ENCODE peak calls at places on chromosomes 16 and 17, in ten cellular contexts. One of them, this sample, is unnamed.
A peak's percentile ranks its signal among the peaks of the same experiment; 100 is the strongest.

GRCh38 chr16:29825145-29826044 is 5.1 kb downstream of the MVP start:
- DNase-seq in keratinocyte: no peak
- DNase-seq in tibial nerve: no peak
- DNase-seq in fibroblast of pulmonary artery: peak; percentile 73
- DNase-seq in foreskin fibroblast: peak; percentile 94
- DNase-seq in stomach: no peak
- DNase-seq in A549: peak; percentile 78
- DNase-seq in kidney epithelial cell: no peak
- DNase-seq in cardiac muscle cell: peak; percentile 79
- DNase-seq in AG09309: no peak
- DNase-seq in this sample: peak; percentile 77

GRCh38 chr17:77827461-77827968 is 131.0 kb upstream of the TNRC6C start:
- DNase-seq in stomach: no peak
- DNase-seq in tibial nerve: no peak
- DNase-seq in cardiac muscle cell: no peak
- DNase-seq in keratinocyte: no peak
- DNase-seq in foreskin fibroblast: no peak
- DNase-seq in AG09309: no peak
- DNase-seq in fibroblast of pulmonary artery: no peak
- DNase-seq in A549: no peak
- DNase-seq in kidney epithelial cell: no peak
- DNase-seq in this sample: no peak

GRCh38 chr16:28140788-28141618 is 70.8 kb downstream of the XPO6 start:
- DNase-seq in fibroblast of pulmonary artery: peak; percentile 47
- DNase-seq in cardiac muscle cell: no peak
- DNase-seq in kidney epithelial cell: no peak
- DNase-seq in keratinocyte: no peak
- DNase-seq in stomach: peak; percentile 31
- DNase-seq in A549: no peak
- DNase-seq in foreskin fibroblast: no peak
- DNase-seq in AG09309: no peak
- DNase-seq in tibial nerve: no peak
- DNase-seq in this sample: peak; percentile 18

GRCh38 chr17:44389723-44390202 is 314 bp upstream of the ITGA2B start:
- DNase-seq in stomach: no peak
- DNase-seq in fibroblast of pulmonary artery: no peak
- DNase-seq in A549: no peak
- DNase-seq in cardiac muscle cell: no peak
- DNase-seq in keratinocyte: no peak
- DNase-seq in kidney epithelial cell: no peak
- DNase-seq in foreskin fibroblast: no peak
- DNase-seq in AG09309: no peak
- DNase-seq in tibial nerve: no peak
- DNase-seq in this sample: no peak

GRCh38 chr17:21196126-21196525 is 17.8 kb downstream of the TMEM11 start:
- DNase-seq in tibial nerve: no peak
- DNase-seq in keratinocyte: no peak
- DNase-seq in kidney epithelial cell: no peak
- DNase-seq in AG09309: no peak
- DNase-seq in A549: no peak
- DNase-seq in fibroblast of pulmonary artery: no peak
- DNase-seq in stomach: no peak
- DNase-seq in foreskin fibroblast: no peak
- DNase-seq in cardiac muscle cell: no peak
- DNase-seq in this sample: no peak

GRCh38 chr17:8649157-8650118 is 18.9 kb upstream of the MYH10 start:
- DNase-seq in stomach: no peak
- DNase-seq in tibial nerve: no peak
- DNase-seq in kidney epithelial cell: no peak
- DNase-seq in foreskin fibroblast: peak; percentile 79
- DNase-seq in cardiac muscle cell: peak; percentile 98
- DNase-seq in keratinocyte: no peak
- DNase-seq in AG09309: peak; percentile 96
- DNase-seq in fibroblast of pulmonary artery: peak; percentile 97
- DNase-seq in A549: no peak
- DNase-seq in this sample: peak; percentile 84

GRCh38 chr17:56112086-56112485 is 41.2 kb upstream of the ANKFN1 start:
- DNase-seq in AG09309: peak; percentile 28
- DNase-seq in fibroblast of pulmonary artery: peak; percentile 1
- DNase-seq in foreskin fibroblast: peak; percentile 56
- DNase-seq in stomach: no peak
- DNase-seq in kidney epithelial cell: no peak
- DNase-seq in keratinocyte: no peak
- DNase-seq in cardiac muscle cell: no peak
- DNase-seq in A549: no peak
- DNase-seq in tibial nerve: no peak
- DNase-seq in this sample: peak; percentile 0

GRCh38 chr17:55334285-55334684 is 69.5 kb downstream of the HLF start:
- DNase-seq in AG09309: no peak
- DNase-seq in foreskin fibroblast: peak; percentile 80
- DNase-seq in cardiac muscle cell: peak; percentile 47
- DNase-seq in kidney epithelial cell: no peak
- DNase-seq in A549: no peak
- DNase-seq in fibroblast of pulmonary artery: peak; percentile 38
- DNase-seq in stomach: no peak
- DNase-seq in keratinocyte: no peak
- DNase-seq in tibial nerve: no peak
- DNase-seq in this sample: no peak

GRCh38 chr17:47305302-47305923 is 18.3 kb upstream of the EFCAB13 start:
- DNase-seq in foreskin fibroblast: peak; percentile 85
- DNase-seq in stomach: no peak
- DNase-seq in A549: peak; percentile 35
- DNase-seq in fibroblast of pulmonary artery: peak; percentile 96
- DNase-seq in tibial nerve: no peak
- DNase-seq in cardiac muscle cell: peak; percentile 95
- DNase-seq in AG09309: peak; percentile 84
- DNase-seq in kidney epithelial cell: peak; percentile 90
- DNase-seq in keratinocyte: peak; percentile 63
- DNase-seq in this sample: peak; percentile 86

GRCh38 chr16:69444873-69445517 is 20.6 kb downstream of the CYB5B start:
- DNase-seq in cardiac muscle cell: peak; percentile 58
- DNase-seq in stomach: no peak
- DNase-seq in foreskin fibroblast: no peak
- DNase-seq in A549: no peak
- DNase-seq in tibial nerve: no peak
- DNase-seq in kidney epithelial cell: no peak
- DNase-seq in AG09309: no peak
- DNase-seq in fibroblast of pulmonary artery: peak; percentile 54
- DNase-seq in keratinocyte: no peak
- DNase-seq in this sample: peak; percentile 71

GRCh38 chr17:42744283-42744805 is 496 bp downstream of the EZH1 start:
- DNase-seq in A549: peak; percentile 80
- DNase-seq in kidney epithelial cell: peak; percentile 28
- DNase-seq in keratinocyte: no peak
- DNase-seq in foreskin fibroblast: peak; percentile 83
- DNase-seq in stomach: peak; percentile 76
- DNase-seq in tibial nerve: peak; percentile 69
- DNase-seq in fibroblast of pulmonary artery: peak; percentile 44
- DNase-seq in cardiac muscle cell: peak; percentile 42
- DNase-seq in AG09309: no peak
- DNase-seq in this sample: peak; percentile 47

GRCh38 chr17:57946798-57947358 is 8.3 kb downstream of the CUEDC1 start:
- DNase-seq in AG09309: no peak
- DNase-seq in kidney epithelial cell: no peak
- DNase-seq in foreskin fibroblast: peak; percentile 82
- DNase-seq in cardiac muscle cell: peak; percentile 66
- DNase-seq in fibroblast of pulmonary artery: peak; percentile 62
- DNase-seq in tibial nerve: no peak
- DNase-seq in stomach: peak; percentile 63
- DNase-seq in keratinocyte: no peak
- DNase-seq in A549: peak; percentile 83
- DNase-seq in this sample: peak; percentile 91

GRCh38 chr16:66728117-66728787 is 23.2 kb downstream of the DYNC1LI2 start:
- DNase-seq in tibial nerve: no peak
- DNase-seq in kidney epithelial cell: no peak
- DNase-seq in stomach: peak; percentile 37
- DNase-seq in A549: peak; percentile 61
- DNase-seq in fibroblast of pulmonary artery: peak; percentile 80
- DNase-seq in keratinocyte: no peak
- DNase-seq in AG09309: peak; percentile 40
- DNase-seq in cardiac muscle cell: peak; percentile 80
- DNase-seq in foreskin fibroblast: peak; percentile 74
- DNase-seq in this sample: peak; percentile 65

GRCh38 chr17:67260051-67260987 is 15.3 kb upstream of the HELZ start:
- DNase-seq in foreskin fibroblast: peak; percentile 91
- DNase-seq in cardiac muscle cell: peak; percentile 95
- DNase-seq in stomach: no peak
- DNase-seq in A549: no peak
- DNase-seq in AG09309: peak; percentile 51
- DNase-seq in tibial nerve: peak; percentile 94
- DNase-seq in fibroblast of pulmonary artery: peak; percentile 95
- DNase-seq in keratinocyte: no peak
- DNase-seq in kidney epithelial cell: no peak
- DNase-seq in this sample: peak; percentile 94

GRCh38 chr16:15427648-15428239 is 6.6 kb upstream of the BMERB1 start:
- DNase-seq in AG09309: peak; percentile 62
- DNase-seq in keratinocyte: no peak
- DNase-seq in foreskin fibroblast: peak; percentile 91
- DNase-seq in kidney epithelial cell: no peak
- DNase-seq in fibroblast of pulmonary artery: peak; percentile 89
- DNase-seq in tibial nerve: peak; percentile 80
- DNase-seq in stomach: peak; percentile 62
- DNase-seq in cardiac muscle cell: peak; percentile 87
- DNase-seq in A549: peak; percentile 71
- DNase-seq in this sample: peak; percentile 84

GRCh38 chr16:31215287-31216115 is 1.4 kb downstream of the PYDC1 start:
- DNase-seq in fibroblast of pulmonary artery: peak; percentile 56
- DNase-seq in tibial nerve: no peak
- DNase-seq in foreskin fibroblast: peak; percentile 80
- DNase-seq in keratinocyte: no peak
- DNase-seq in cardiac muscle cell: peak; percentile 77
- DNase-seq in A549: peak; percentile 91
- DNase-seq in AG09309: no peak
- DNase-seq in stomach: peak; percentile 64
- DNase-seq in kidney epithelial cell: no peak
- DNase-seq in this sample: peak; percentile 69

GRCh38 chr17:59814685-59815084 is 78.1 kb downstream of the TUBD1 start:
- DNase-seq in foreskin fibroblast: no peak
- DNase-seq in tibial nerve: no peak
- DNase-seq in fibroblast of pulmonary artery: no peak
- DNase-seq in keratinocyte: no peak
- DNase-seq in A549: no peak
- DNase-seq in cardiac muscle cell: no peak
- DNase-seq in AG09309: no peak
- DNase-seq in stomach: no peak
- DNase-seq in kidney epithelial cell: no peak
- DNase-seq in this sample: peak; percentile 76

GRCh38 chr16:15141586-15141985 is 47.5 kb upstream of the RRN3 start:
- DNase-seq in fibroblast of pulmonary artery: no peak
- DNase-seq in cardiac muscle cell: no peak
- DNase-seq in keratinocyte: no peak
- DNase-seq in A549: no peak
- DNase-seq in tibial nerve: no peak
- DNase-seq in AG09309: no peak
- DNase-seq in stomach: no peak
- DNase-seq in kidney epithelial cell: no peak
- DNase-seq in foreskin fibroblast: peak; percentile 12
- DNase-seq in this sample: no peak

GRCh38 chr16:1615761-1616160 is 3.6 kb downstream of the CRAMP1 start:
- DNase-seq in AG09309: no peak
- DNase-seq in A549: no peak
- DNase-seq in kidney epithelial cell: no peak
- DNase-seq in cardiac muscle cell: no peak
- DNase-seq in fibroblast of pulmonary artery: no peak
- DNase-seq in foreskin fibroblast: peak; percentile 72
- DNase-seq in keratinocyte: no peak
- DNase-seq in tibial nerve: no peak
- DNase-seq in stomach: no peak
- DNase-seq in this sample: peak; percentile 12
- H3K4me3 ChIP-seq in AG09309: no peak overlapping the region
- H3K4me3 ChIP-seq in A549: no peak overlapping the region
- H3K4me3 ChIP-seq in kidney epithelial cell: peak overlapping the region; percentile 92
- H3K4me3 ChIP-seq in cardiac muscle cell: peak overlapping the region; percentile 77
- H3K4me3 ChIP-seq in fibroblast of pulmonary artery: peak overlapping the region; percentile 80
- H3K4me3 ChIP-seq in foreskin fibroblast: peak overlapping the region; percentile 78
- H3K4me3 ChIP-seq in keratinocyte: no peak overlapping the region
- H3K4me3 ChIP-seq in tibial nerve: no peak overlapping the region
- H3K4me3 ChIP-seq in stomach: peak overlapping the region; percentile 96
- H3K4me3 ChIP-seq in this sample: peak overlapping the region; percentile 74

GRCh38 chr16:51390877-51391276 is 239.8 kb upstream of the SALL1 start:
- DNase-seq in cardiac muscle cell: no peak
- DNase-seq in foreskin fibroblast: no peak
- DNase-seq in stomach: no peak
- DNase-seq in AG09309: no peak
- DNase-seq in A549: no peak
- DNase-seq in tibial nerve: no peak
- DNase-seq in keratinocyte: no peak
- DNase-seq in kidney epithelial cell: no peak
- DNase-seq in fibroblast of pulmonary artery: no peak
- DNase-seq in this sample: no peak
- TF ChIP-seq CTCF in cardiac muscle cell: no peak
- TF ChIP-seq CTCF in foreskin fibroblast: no peak
- TF ChIP-seq CTCF in stomach: no peak
- TF ChIP-seq CTCF in AG09309: no peak
- TF ChIP-seq CTCF in A549: no peak
- TF ChIP-seq CTCF in tibial nerve: no peak
- TF ChIP-seq CTCF in keratinocyte: no peak
- TF ChIP-seq CTCF in kidney epithelial cell: no peak
- TF ChIP-seq CTCF in fibroblast of pulmonary artery: no peak
- TF ChIP-seq CTCF in this sample: no peak

GRCh38 chr17:61405686-61406542 is 6.3 kb downstream of the TBX2 start:
- DNase-seq in cardiac muscle cell: no peak
- DNase-seq in AG09309: no peak
- DNase-seq in stomach: no peak
- DNase-seq in kidney epithelial cell: no peak
- DNase-seq in foreskin fibroblast: peak; percentile 52
- DNase-seq in tibial nerve: no peak
- DNase-seq in fibroblast of pulmonary artery: no peak
- DNase-seq in keratinocyte: no peak
- DNase-seq in A549: no peak
- DNase-seq in this sample: no peak
- H3K4me3 ChIP-seq in cardiac muscle cell: peak overlapping the region; percentile 63
- H3K4me3 ChIP-seq in AG09309: no peak overlapping the region
- H3K4me3 ChIP-seq in stomach: peak overlapping the region; percentile 56
- H3K4me3 ChIP-seq in kidney epithelial cell: no peak overlapping the region
- H3K4me3 ChIP-seq in foreskin fibroblast: peak overlapping the region; percentile 92
- H3K4me3 ChIP-seq in tibial nerve: peak overlapping the region; percentile 74
- H3K4me3 ChIP-seq in fibroblast of pulmonary artery: no peak overlapping the region
- H3K4me3 ChIP-seq in keratinocyte: no peak overlapping the region
- H3K4me3 ChIP-seq in A549: no peak overlapping the region
- H3K4me3 ChIP-seq in this sample: peak overlapping the region; percentile 74

DNA sequence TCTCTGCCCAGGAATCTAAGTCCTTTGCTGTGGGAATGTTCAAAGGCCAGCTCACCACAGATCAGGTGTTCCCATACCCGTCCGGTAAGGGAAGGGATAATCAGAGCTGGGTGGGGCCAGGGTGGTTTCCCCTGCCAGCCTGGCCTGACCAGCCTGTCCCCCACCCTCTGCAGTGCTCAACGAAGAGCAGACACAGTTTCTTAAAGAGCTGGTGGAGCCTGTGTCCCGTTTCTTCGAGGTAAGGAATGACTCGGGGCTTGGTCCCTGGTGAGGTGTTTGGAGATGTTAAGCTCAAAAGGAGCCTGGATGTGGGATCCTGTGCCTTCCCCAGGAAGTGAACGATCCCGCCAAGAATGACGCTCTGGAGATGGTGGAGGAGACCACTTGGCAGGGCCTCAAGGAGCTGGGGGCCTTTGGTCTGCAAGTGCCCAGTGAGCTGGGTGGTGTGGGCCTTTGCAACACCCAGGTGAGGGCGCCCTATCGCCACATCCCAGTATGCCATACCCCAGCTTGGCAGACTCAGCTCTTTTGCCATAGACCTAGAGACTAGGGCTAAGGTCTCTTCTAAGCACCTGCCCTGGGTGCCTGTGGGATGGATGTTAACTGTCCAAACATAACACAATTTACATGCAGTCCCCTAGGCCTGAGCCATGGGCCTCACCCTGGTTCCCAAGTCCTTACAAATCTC is 999 bp downstream of the ACADVL start:
- DNase-seq in A549: peak; percentile 92
- DNase-seq in fibroblast of pulmonary artery: peak; percentile 73
- DNase-seq in cardiac muscle cell: peak; percentile 71
- DNase-seq in keratinocyte: no peak
- DNase-seq in tibial nerve: no peak
- DNase-seq in stomach: peak; percentile 70
- DNase-seq in foreskin fibroblast: peak; percentile 77
- DNase-seq in AG09309: no peak
- DNase-seq in kidney epithelial cell: no peak
- DNase-seq in this sample: peak; percentile 69
- TF ChIP-seq CTCF in A549: peak; percentile 66
- TF ChIP-seq CTCF in fibroblast of pulmonary artery: peak; percentile 48
- TF ChIP-seq CTCF in cardiac muscle cell: peak; percentile 50
- TF ChIP-seq CTCF in keratinocyte: peak; percentile 72
- TF ChIP-seq CTCF in tibial nerve: peak; percentile 16
- TF ChIP-seq CTCF in stomach: peak; percentile 12
- TF ChIP-seq CTCF in foreskin fibroblast: peak; percentile 47
- TF ChIP-seq CTCF in AG09309: peak; percentile 61
- TF ChIP-seq CTCF in kidney epithelial cell: peak; percentile 70
- TF ChIP-seq CTCF in this sample: peak; percentile 52